ENCODE peak calls at places on chromosomes 11 and 22, in four cellular contexts. Q is H1, X is HepG2, N is GM12878. O is an unnamed sample.

GRCh38 chr11:74443071-74443864 is 24.1 kb downstream of the KCNE3 start:
- DNase-seq in Q (no peak), X (peak), N (no peak), O (no peak)

GRCh38 chr11:74783241-74783871 is 34.7 kb downstream of the RNF169 start:
- DNase-seq in Q (no peak), X (no peak), N (peak), O (no peak)

GRCh38 chr22:47171441-47172221 is 409.2 kb downstream of the TBC1D22A start:
- DNase-seq in Q (no peak), X (no peak), N (no peak), O (no peak)

GRCh38 chr11:120040136-120040840 is 97.6 kb downstream of the TRIM29 start:
- DNase-seq in Q (no peak), X (no peak), N (no peak), O (no peak)

GRCh38 chr11:2100361-2101170 is 38.6 kb downstream of the IGF2 start:
- DNase-seq in Q (no peak), X (no peak), N (no peak), O (peak)

GRCh38 chr11:47617417-47617809 is 23.2 kb upstream of the C1QTNF4 start:
- DNase-seq in Q (no peak), X (no peak), N (no peak), O (no peak)

GRCh38 chr11:99325807-99326206 is 305.1 kb downstream of the CNTN5 start:
- DNase-seq in Q (peak), X (peak), N (no peak), O (no peak)

GRCh38 chr11:64138413-64138812 is 27.5 kb downstream of the MACROD1 start:
- DNase-seq in Q (no peak), X (no peak), N (no peak), O (no peak)

GRCh38 chr11:94828088-94828487 is 59.9 kb downstream of the AMOTL1 start:
- DNase-seq in Q (no peak), X (no peak), N (no peak), O (no peak)

GRCh38 chr11:115665958-115666357 is 161.7 kb upstream of the CADM1 start:
- DNase-seq in Q (no peak), X (no peak), N (no peak), O (no peak)

GRCh38 chr11:75242722-75243600 is 2.4 kb downstream of the TPBGL start:
- DNase-seq in Q (no peak), X (no peak), N (no peak), O (peak)

GRCh38 chr22:16608931-16609330 is 16.3 kb upstream of the CCT8L2 start:
- DNase-seq in Q (no peak), X (no peak), N (no peak), O (no peak)

GRCh38 chr11:561148-562003 is 606 bp downstream of the RASSF7 start:
- DNase-seq in Q (no peak), X (peak), N (no peak), O (no peak)

GRCh38 chr11:25351091-25351803 is 854.4 kb downstream of the LUZP2 start:
- DNase-seq in Q (no peak), X (no peak), N (no peak), O (no peak)

GRCh38 chr11:3807856-3808845 is at the start of gene PGAP2:
- DNase-seq in Q (peak), X (peak), N (no peak), O (peak)

GRCh38 chr11:47566166-47566546 is 757 bp downstream of the PTPMT1 start:
- DNase-seq in Q (no peak), X (no peak), N (no peak), O (no peak)

GRCh38 chr11:112343368-112344039 is 82.8 kb upstream of the PLET1 start:
- DNase-seq in Q (no peak), X (no peak), N (no peak), O (peak)

GRCh38 chr11:31557991-31558390 is 48.4 kb downstream of the ELP4 start:
- DNase-seq in Q (no peak), X (no peak), N (no peak), O (no peak)

GRCh38 chr11:128235446-128235845 is 351.9 kb downstream of the ETS1 start:
- DNase-seq in Q (no peak), X (no peak), N (no peak), O (peak)

GRCh38 chr11:83363280-83363679 is 77.1 kb upstream of the CCDC90B start:
- DNase-seq in Q (no peak), X (no peak), N (no peak), O (no peak)

GRCh38 chr11:120613264-120614226 is 102.0 kb downstream of the GRIK4 start:
- DNase-seq in Q (no peak), X (no peak), N (peak), O (no peak)

GRCh38 chr11:125772834-125773505 is 5.7 kb downstream of the PATE2 start:
- DNase-seq in Q (no peak), X (no peak), N (no peak), O (no peak)

GRCh38 chr11:116117326-116118137 is 613.3 kb upstream of the CADM1 start:
- DNase-seq in Q (no peak), X (no peak), N (no peak), O (no peak)

GRCh38 chr11:47152953-47153950 is 23.4 kb downstream of the ARFGAP2 start:
- DNase-seq in Q (no peak), X (peak), N (peak), O (peak)

GRCh38 chr11:76655466-76656086 is 15.0 kb downstream of the LRRC32 start:
- DNase-seq in Q (no peak), X (no peak), N (no peak), O (no peak)

GRCh38 chr11:119056397-119056999 is 507 bp downstream of the HYOU1 start:
- DNase-seq in Q (no peak), X (no peak), N (no peak), O (peak)

GRCh38 chr11:66341502-66342126 is 3.3 kb downstream of the BRMS1 start:
- DNase-seq in Q (no peak), X (no peak), N (no peak), O (peak)

GRCh38 chr22:45783021-45783420 is 111.4 kb downstream of the ATXN10 start:
- DNase-seq in Q (no peak), X (no peak), N (no peak), O (no peak)

GRCh38 chr11:72141066-72141465 is 5.5 kb downstream of the FOLR3 start:
- DNase-seq in Q (no peak), X (no peak), N (no peak), O (no peak)

GRCh38 chr11:26801601-26802000 is 79.7 kb upstream of the SLC5A12 start:
- DNase-seq in Q (no peak), X (no peak), N (no peak), O (no peak)

GRCh38 chr11:113690619-113691569 is 15.2 kb downstream of the TMPRSS5 start:
- DNase-seq in Q (peak), X (peak), N (no peak), O (peak)

GRCh38 chr11:67627788-67628624 is 1.7 kb downstream of the NUDT8 start:
- DNase-seq in Q (no peak), X (no peak), N (no peak), O (no peak)

GRCh38 chr22:24465566-24465965 is 29.6 kb upstream of the UPB1 start:
- DNase-seq in Q (no peak), X (peak), N (no peak), O (no peak)

GRCh38 chr11:122159173-122159701 is 43.2 kb upstream of the BLID start:
- DNase-seq in Q (no peak), X (no peak), N (no peak), O (peak)

GRCh38 chr11:69352715-69353325 is 58.9 kb downstream of the MYEOV start:
- DNase-seq in Q (peak), X (no peak), N (no peak), O (no peak)

GRCh38 chr11:134273317-134273712 is 2.9 kb upstream of the GLB1L3 start:
- DNase-seq in Q (no peak), X (no peak), N (no peak), O (no peak)

GRCh38 chr11:134277176-134278001 is 1.2 kb downstream of the GLB1L3 start:
- DNase-seq in Q (no peak), X (no peak), N (no peak), O (no peak)

GRCh38 chr11:134275188-134275533 is 1.0 kb upstream of the GLB1L3 start:
- DNase-seq in Q (no peak), X (no peak), N (no peak), O (no peak)

GRCh38 chr11:134276396-134277175 is 407 bp downstream of the GLB1L3 start:
- DNase-seq in Q (no peak), X (no peak), N (no peak), O (peak)

GRCh38 chr11:134275534-134276395 is at the start of gene GLB1L3:
- DNase-seq in Q (no peak), X (no peak), N (no peak), O (peak)
- TF ChIP-seq JUND in Q (no peak), X (no peak), N (no peak), O (no peak)

GRCh38 chr11:14967581-14968214 is 4.5 kb downstream of the CALCA start:
- DNase-seq in Q (no peak), X (no peak), N (no peak), O (no peak)
- TF ChIP-seq TCF12 in Q (no peak), X (no peak), N (no peak), O (no peak)

GRCh38 chr11:124769804-124770774 is 8.0 kb upstream of the ESAM start:
- DNase-seq in Q (no peak), X (peak), N (no peak), O (no peak)

GRCh38 chr11:124763156-124763947 is 1.3 kb upstream of the ESAM start:
- DNase-seq in Q (no peak), X (peak), N (no peak), O (peak)

GRCh38 chr11:124768914-124769313 is 6.8 kb upstream of the ESAM start:
- DNase-seq in Q (no peak), X (no peak), N (no peak), O (no peak)

GRCh38 chr11:124762624-124763155 is 600 bp upstream of the ESAM start:
- DNase-seq in Q (no peak), X (no peak), N (no peak), O (peak)

DNA sequence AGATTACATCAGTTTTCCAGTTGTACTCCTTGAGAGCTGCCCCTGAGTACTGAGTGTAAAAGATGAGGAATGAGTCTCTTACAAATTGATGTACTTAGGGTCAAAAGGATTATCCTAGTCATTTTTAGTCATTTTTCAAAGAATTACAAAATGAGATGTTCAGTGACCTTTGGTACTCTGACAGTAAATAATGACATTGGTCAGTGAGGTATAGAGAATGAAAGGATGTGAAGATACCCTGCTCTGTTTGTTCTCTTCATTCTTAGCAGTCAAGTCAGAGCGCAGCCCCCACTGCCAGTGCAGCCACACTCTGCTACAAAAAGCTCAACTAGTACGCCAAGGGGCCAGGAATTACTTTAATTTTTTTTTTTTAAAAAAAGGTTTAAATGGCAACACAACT is 4.1 kb upstream of the ESAM start:
- DNase-seq in Q (no peak), X (peak), N (no peak), O (no peak)
- TF ChIP-seq JUND in Q (no peak), X (no peak), N (no peak), O (no peak)

DNA sequence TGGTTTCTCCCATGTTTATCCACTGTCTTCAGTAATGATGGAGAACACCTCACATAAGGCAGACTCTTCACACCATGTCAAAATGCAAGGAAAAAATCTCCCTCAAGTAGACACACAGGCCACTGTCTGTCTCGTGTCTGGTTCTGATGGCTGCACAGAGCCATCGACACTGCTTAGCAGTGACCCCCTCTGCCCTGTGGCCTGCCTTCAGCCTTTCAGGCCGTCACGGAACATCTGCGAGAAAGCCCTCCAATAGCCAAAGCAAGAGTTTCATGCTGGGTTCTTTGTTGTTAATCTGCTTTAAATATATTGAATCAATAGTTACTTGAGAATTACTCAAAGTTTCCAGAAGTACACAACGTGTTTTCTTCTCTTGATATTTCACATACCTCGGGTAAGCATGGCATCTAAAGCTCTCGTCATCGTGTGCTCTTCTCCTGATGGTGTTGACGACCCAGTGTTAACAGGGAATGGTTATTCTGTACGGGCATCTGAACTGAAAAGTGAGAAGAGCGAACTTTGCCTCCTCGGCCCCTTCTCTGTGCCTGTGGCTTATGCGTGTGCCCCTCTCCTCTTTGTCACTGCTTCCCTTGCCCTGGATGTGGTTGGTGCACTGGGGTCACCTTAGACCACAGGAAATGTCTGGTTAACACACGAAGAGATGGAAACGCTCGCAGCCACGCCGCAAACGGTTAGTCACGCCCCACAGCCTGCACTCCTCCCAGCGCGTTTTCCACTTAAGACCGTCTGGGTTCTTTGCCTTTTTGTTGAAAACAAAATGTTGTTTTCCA is 33.4 kb upstream of the CTTN start:
- DNase-seq in Q (no peak), X (no peak), N (peak), O (no peak)
- TF ChIP-seq TCF12 in Q (no peak), X (no peak), N (no peak), O (no peak)

GRCh38 chr11:110131386-110132123 is 38.4 kb downstream of the ZC3H12C start:
- DNase-seq in Q (no peak), X (no peak), N (no peak), O (no peak)
- TF ChIP-seq JUND in Q (no peak), X (no peak), N (no peak), O (no peak)

DNA sequence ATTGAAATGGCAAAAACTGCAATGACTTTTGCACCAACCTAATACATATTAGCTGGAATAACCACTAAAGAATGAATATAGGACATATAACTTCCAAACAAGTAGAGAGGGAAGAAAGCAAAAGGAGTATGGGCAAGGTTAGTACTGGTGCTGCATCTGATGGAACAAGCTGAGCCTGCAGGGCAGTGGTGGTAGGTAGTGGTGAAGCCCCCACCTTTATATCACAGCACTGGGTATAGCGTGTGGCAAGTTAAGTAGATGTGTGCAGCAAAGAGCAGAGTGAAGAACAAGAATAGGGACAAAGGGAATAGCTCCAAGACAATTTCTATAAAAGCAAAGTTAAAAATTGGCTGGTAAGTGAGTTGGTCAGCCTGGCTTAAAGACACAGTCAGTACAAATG is 62.3 kb downstream of the CTNND1 start:
- DNase-seq in Q (no peak), X (no peak), N (no peak), O (no peak)
- TF ChIP-seq TCF12 in Q (no peak), X (no peak), N (no peak), O (no peak)

GRCh38 chr11:28833670-28834069 is 725.5 kb downstream of the METTL15 start:
- DNase-seq in Q (no peak), X (no peak), N (no peak), O (no peak)
- TF ChIP-seq JUND in Q (no peak), X (no peak), N (no peak), O (peak)

GRCh38 chr22:49211176-49211575 is 616.5 kb downstream of the BRD1 start:
- DNase-seq in Q (no peak), X (no peak), N (no peak), O (no peak)
- TF ChIP-seq TCF12 in Q (no peak), X (no peak), N (no peak), O (no peak)

O was measured in SK-N-SH.